ENCODE peak calls at places on chromosomes 7 and 10, in ten cellular contexts. A is tibial nerve; Z is GM20000; V is effector CD4-positive, alpha-beta T cell; K is GM12891; W is glutamatergic neuron; B is AML-193; J is midbrain; N is T1000; X is foreskin melanocyte. Q is an unnamed sample.

GRCh38 chr7:91212592-91212991 is 51.6 kb upstream of the FZD1 start:
- DNase-seq in A (no peak), V (no peak), W (no peak), N (no peak), J (no peak), X (no peak), Z (no peak), K (no peak), B (no peak), Q (no peak)

GRCh38 chr7:140285938-140286337 is 109.2 kb upstream of the KDM7A start:
- DNase-seq in B (no peak), X (no peak), W (no peak), V (no peak), J (no peak), A (no peak), Z (no peak), K (no peak), N (no peak), Q (no peak)

GRCh38 chr10:88113232-88113631 is 249.8 kb downstream of the PTEN start:
- DNase-seq in W (no peak), B (peak), X (no peak), V (no peak), J (no peak), K (no peak), N (no peak), A (peak), Z (no peak), Q (no peak)

GRCh38 chr10:104416851-104417250 is 63.2 kb downstream of the CFAP58 start:
- DNase-seq in X (no peak), W (no peak), J (no peak), B (no peak), K (no peak), N (no peak), A (no peak), Z (no peak), V (no peak), Q (no peak)

GRCh38 chr7:127650842-127651555 is 995 bp upstream of the SND1 start:
- DNase-seq in Z (no peak), N (no peak), W (no peak), A (no peak), X (peak), J (no peak), V (no peak), K (no peak), B (no peak), Q (no peak)

GRCh38 chr7:471866-472639 is 47.6 kb downstream of the PDGFA start:
- DNase-seq in K (no peak), J (no peak), X (no peak), B (no peak), N (no peak), V (no peak), A (no peak), Z (no peak), W (no peak), Q (peak)

GRCh38 chr10:56035489-56035888 is 325.6 kb downstream of the ZWINT start:
- DNase-seq in K (no peak), Z (no peak), N (no peak), W (no peak), X (no peak), A (no peak), J (no peak), V (no peak), B (no peak), Q (no peak)

GRCh38 chr7:98305951-98306535 is 24.6 kb downstream of the BRI3 start:
- DNase-seq in K (no peak), Z (no peak), A (no peak), W (no peak), B (no peak), J (no peak), N (no peak), V (no peak), X (no peak), Q (no peak)